ENCODE peak calls at places on chromosomes 1 and 21, in seven cellular contexts. U is thoracic aorta, W is stomach, H is OCI-LY7, S is neural progenitor cell, C is GM23338, K is Peyer's patch. N is an unnamed sample.

GRCh38 chr1:201748331-201748730 is 80.6 kb upstream of the IPO9 start:
- DNase-seq in C (peak; percentile 30), W (no peak), S (peak; percentile 79), K (no peak), H (no peak), U (peak; percentile 61), N (no peak)

GRCh38 chr1:2255047-2255419 is 26.9 kb downstream of the SKI start:
- DNase-seq in H (no peak), K (no peak), U (no peak), C (no peak), S (no peak), W (no peak), N (no peak)

GRCh38 chr1:184854456-184855180 is 100.0 kb upstream of the EDEM3 start:
- DNase-seq in U (no peak), W (no peak), S (no peak), H (no peak), C (no peak), K (no peak), N (no peak)

GRCh38 chr1:119564548-119564947 is 57.5 kb downstream of the HSD3B1 start:
- DNase-seq in U (no peak), S (no peak), W (no peak), C (no peak), K (no peak), H (no peak), N (no peak)

GRCh38 chr21:33751120-33751519 is 108.8 kb downstream of the ITSN1 start:
- DNase-seq in K (no peak), H (no peak), U (no peak), C (no peak), S (no peak), W (no peak), N (no peak)

GRCh38 chr1:2451744-2452582 is 24.1 kb upstream of the PLCH2 start:
- DNase-seq in S (no peak), W (no peak), C (no peak), U (no peak), K (no peak), H (no peak), N (no peak)

GRCh38 chr1:55500601-55501000 is 285.4 kb upstream of the USP24 start:
- DNase-seq in S (no peak), U (no peak), W (no peak), K (no peak), C (no peak), H (no peak), N (peak; percentile 0)

GRCh38 chr21:46100020-46100419 is 2.1 kb downstream of the COL6A2 start:
- DNase-seq in K (no peak), H (no peak), S (no peak), C (no peak), W (peak; percentile 15), U (no peak), N (no peak)

GRCh38 chr1:202952818-202953217 is 5.3 kb downstream of the ADIPOR1 start:
- DNase-seq in H (no peak), S (no peak), K (no peak), U (no peak), W (no peak), C (no peak), N (no peak)

GRCh38 chr1:53198241-53198651 is 1.6 kb downstream of the CPT2 start:
- DNase-seq in W (no peak), H (no peak), K (no peak), S (no peak), C (no peak), U (no peak), N (no peak)

GRCh38 chr1:93623436-93623835 is 58.2 kb downstream of the BCAR3 start:
- DNase-seq in C (no peak), S (no peak), U (no peak), W (no peak), H (no peak), K (no peak), N (no peak)

GRCh38 chr1:221712776-221713431 is 29.0 kb downstream of the DUSP10 start:
- DNase-seq in K (no peak), H (no peak), W (peak; percentile 45), S (no peak), U (no peak), C (no peak), N (peak; percentile 37)

GRCh38 chr1:183472488-183473285 is at the start of gene SMG7:
- DNase-seq in H (peak; percentile 84), U (peak; percentile 21), C (peak; percentile 65), W (peak; percentile 40), S (peak; percentile 51), K (peak; percentile 71), N (peak; percentile 55)

GRCh38 chr1:116808476-116809180 is 54.4 kb downstream of the CD2 start:
- DNase-seq in S (no peak), U (no peak), W (no peak), C (no peak), K (no peak), H (no peak), N (no peak)

GRCh38 chr1:181152892-181153633 is 64.6 kb downstream of the IER5 start:
- DNase-seq in C (peak; percentile 62), K (peak; percentile 70), H (peak; percentile 62), U (peak; percentile 74), S (peak; percentile 56), W (peak; percentile 85), N (peak; percentile 79)

GRCh38 chr1:176177764-176178163 is 29.3 kb downstream of the COP1 start:
- DNase-seq in S (no peak), H (peak; percentile 86), K (no peak), C (no peak), U (no peak), W (no peak), N (no peak)

GRCh38 chr1:205316179-205316578 is 5.4 kb downstream of the NUAK2 start:
- DNase-seq in S (no peak), U (no peak), W (no peak), K (no peak), H (no peak), C (no peak), N (no peak)

GRCh38 chr1:205314986-205315618 is 6.4 kb downstream of the NUAK2 start:
- DNase-seq in W (no peak), H (peak; percentile 68), C (no peak), S (no peak), K (no peak), U (no peak), N (no peak)

GRCh38 chr1:205318231-205318991 is 3.1 kb downstream of the NUAK2 start:
- DNase-seq in W (no peak), S (peak; percentile 59), K (no peak), C (peak; percentile 56), U (no peak), H (no peak), N (peak; percentile 43)

GRCh38 chr1:205319081-205320018 is 2.2 kb downstream of the NUAK2 start:
- DNase-seq in U (no peak), S (no peak), C (no peak), H (peak; percentile 46), K (peak; percentile 82), W (peak; percentile 94), N (peak; percentile 78)

DNA sequence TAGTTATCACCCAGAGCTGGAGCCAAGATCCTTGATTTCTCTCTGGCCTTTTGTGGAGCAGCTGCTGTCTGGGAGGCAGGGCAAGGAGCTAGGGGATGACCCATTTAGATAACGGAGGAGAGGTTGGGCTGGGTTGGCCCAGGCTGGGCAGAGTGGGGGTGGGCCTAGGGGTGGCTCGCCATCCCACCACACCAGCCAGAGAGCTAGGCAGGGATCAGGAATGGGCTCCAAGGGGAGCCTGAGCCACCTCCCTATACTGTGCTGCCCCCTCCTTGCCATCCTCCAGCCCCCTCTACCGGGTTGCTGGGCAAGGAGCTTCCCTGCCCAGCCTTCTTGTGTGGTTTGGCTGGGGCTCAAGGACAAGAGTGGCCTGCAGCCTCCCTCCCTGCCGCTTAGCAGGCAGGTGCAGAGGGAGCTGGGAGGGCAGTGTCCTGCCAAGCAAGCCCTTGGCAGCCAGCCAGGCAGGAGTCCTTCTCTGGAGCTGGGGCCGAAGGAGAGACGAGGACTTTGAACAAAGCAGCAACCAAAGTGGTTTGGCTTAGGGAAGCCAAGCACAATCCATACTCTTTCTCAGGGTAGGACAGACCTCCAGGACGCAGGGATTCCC is 4.1 kb downstream of the NUAK2 start:
- DNase-seq in U (no peak), K (peak; percentile 95), H (no peak), S (no peak), W (peak; percentile 96), C (no peak), N (peak; percentile 79)
- H3K4me3 ChIP-seq in U (no peak overlapping the region), K (peak overlapping the region; percentile 92), H (no peak overlapping the region), S (peak overlapping the region; percentile 86), W (no peak overlapping the region), C (no peak overlapping the region), N (peak overlapping the region; percentile 6)

DNA sequence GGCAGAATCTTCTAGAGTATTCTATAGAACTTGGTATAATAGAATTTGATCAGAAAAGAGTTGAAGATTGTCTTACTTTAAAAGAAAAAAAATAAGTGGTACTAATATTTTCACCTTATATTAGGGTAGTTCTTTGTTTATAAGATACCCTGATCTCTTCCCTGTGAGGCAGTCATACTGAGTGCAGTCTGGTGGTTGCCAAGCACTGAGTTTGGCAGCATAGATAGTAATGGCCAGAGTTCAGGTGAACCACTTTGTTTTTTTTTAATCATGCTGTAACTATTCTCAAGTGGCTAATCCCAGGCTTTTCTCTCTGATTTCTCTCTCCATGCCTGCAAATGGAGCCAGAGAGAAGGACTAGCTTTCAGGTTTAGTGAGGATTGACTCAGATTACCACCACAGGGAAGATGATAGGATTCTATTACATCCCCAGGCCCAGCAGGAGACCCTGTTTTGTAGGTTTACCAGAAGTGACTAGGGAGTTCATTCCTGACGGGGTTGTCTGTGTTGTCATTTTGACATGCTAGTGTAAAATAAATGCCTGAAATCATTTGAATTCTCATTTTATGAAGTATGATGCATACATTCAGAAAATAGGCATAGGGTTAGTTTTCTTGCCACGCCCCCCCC is 16.7 kb downstream of the KDM1A start:
- DNase-seq in U (no peak), H (no peak), W (no peak), K (no peak), S (peak; percentile 69), C (peak; percentile 72), N (no peak)
- TF ChIP-seq CTCF in U (no peak), H (no peak), W (no peak), K (no peak), S (no peak), C (no peak), N (no peak)

GRCh38 chr1:155931332-155932038 is 2.7 kb downstream of the KHDC4 start:
- DNase-seq in W (no peak), H (no peak), K (peak; percentile 70), C (no peak), U (no peak), S (no peak), N (no peak)
- H3K4me1 ChIP-seq in W (peaks cover 59% of the 10 kb centered on the region), H (peaks cover 42% of the 10 kb centered on the region), K (peaks cover 14% of the 10 kb centered on the region), C (peaks cover 16% of the 10 kb centered on the region), U (peaks cover 37% of the 10 kb centered on the region), S (peaks cover 23% of the 10 kb centered on the region), N (peaks cover 49% of the 10 kb centered on the region)

GRCh38 chr1:30475201-30475600 is 248.2 kb downstream of the MATN1 start:
- DNase-seq in K (peak; percentile 15), S (no peak), U (no peak), W (peak; percentile 9), H (no peak), C (no peak), N (no peak)

GRCh38 chr1:30472526-30472925 is 250.9 kb downstream of the MATN1 start:
- DNase-seq in K (peak; percentile 19), S (no peak), U (no peak), H (no peak), W (no peak), C (no peak), N (no peak)

GRCh38 chr1:30475966-30476365 is 247.4 kb downstream of the MATN1 start:
- DNase-seq in H (no peak), S (no peak), W (no peak), C (no peak), K (peak; percentile 9), U (no peak), N (no peak)

GRCh38 chr1:30474818-30475200 is 248.6 kb downstream of the MATN1 start:
- DNase-seq in U (no peak), H (no peak), C (no peak), W (peak; percentile 9), S (no peak), K (peak; percentile 12), N (no peak)

GRCh38 chr1:30473920-30474817 is 249.2 kb downstream of the MATN1 start:
- DNase-seq in W (peak; percentile 1), U (no peak), K (peak; percentile 5), S (no peak), C (no peak), H (no peak), N (no peak)
- H3K4me3 ChIP-seq in W (no peak overlapping the region), U (no peak overlapping the region), K (no peak overlapping the region), S (no peak overlapping the region), C (no peak overlapping the region), H (no peak overlapping the region), N (no peak overlapping the region)